ENCODE peak calls at places on chromosomes 1 and 21, in seven cellular contexts. V, P, Y, C, M, L and O are unnamed samples.

GRCh38 chr1:10788592-10789006 is 7.8 kb downstream of the CASZ1 start:
- DNase-seq in M (no peak), P (peak), C (peak), Y (peak), V (no peak), L (peak), O (no peak)

GRCh38 chr21:18741954-18742353 is 338.4 kb upstream of the TMPRSS15 start:
- DNase-seq in Y (no peak), C (no peak), M (no peak), L (no peak), P (no peak), V (no peak), O (no peak)

GRCh38 chr1:165912638-165913037 is 85.2 kb downstream of the UCK2 start:
- DNase-seq in C (no peak), P (no peak), Y (no peak), M (no peak), V (no peak), L (no peak), O (no peak)

GRCh38 chr1:5519366-5520135 is 472.7 kb downstream of the NPHP4 start:
- DNase-seq in Y (no peak), L (no peak), V (no peak), P (no peak), M (no peak), C (no peak), O (no peak)

GRCh38 chr1:168687796-168688195 is 41.2 kb downstream of the DPT start:
- DNase-seq in C (no peak), M (no peak), Y (no peak), L (no peak), P (peak), V (peak), O (no peak)

GRCh38 chr1:54645806-54646676 is 4.5 kb downstream of the MROH7 start:
- DNase-seq in Y (no peak), P (no peak), M (peak), C (peak), L (no peak), V (peak), O (no peak)

GRCh38 chr1:31548518-31548898 is 27.8 kb upstream of the TINAGL1 start:
- DNase-seq in P (no peak), M (no peak), Y (peak), L (peak), C (no peak), V (no peak), O (no peak)

GRCh38 chr21:15028186-15028585 is 36.6 kb downstream of the NRIP1 start:
- DNase-seq in C (no peak), M (no peak), V (no peak), Y (no peak), L (no peak), P (no peak), O (no peak)

GRCh38 chr1:53689736-53690401 is 49.1 kb downstream of the GLIS1 start:
- DNase-seq in Y (peak), P (no peak), L (no peak), M (no peak), C (no peak), V (no peak), O (no peak)

GRCh38 chr1:198423701-198424100 is 116.8 kb downstream of the ATP6V1G3 start:
- DNase-seq in C (no peak), M (no peak), P (peak), L (no peak), Y (no peak), V (no peak), O (no peak)

GRCh38 chr1:171740987-171741871 is 636 bp downstream of the VAMP4 start:
- DNase-seq in L (no peak), P (peak), V (peak), Y (peak), C (peak), M (no peak), O (no peak)

GRCh38 chr1:115090547-115090946 is 1.2 kb upstream of the TSPAN2 start:
- DNase-seq in L (no peak), C (peak), V (no peak), M (no peak), P (peak), Y (peak), O (no peak)

GRCh38 chr1:156838972-156839371 is 19.9 kb downstream of the INSRR start:
- DNase-seq in Y (no peak), M (no peak), L (no peak), P (peak), V (peak), C (no peak), O (no peak)

GRCh38 chr1:174976436-174977107 is 23.2 kb upstream of the CACYBP start:
- DNase-seq in L (no peak), M (no peak), C (no peak), P (peak), Y (peak), V (peak), O (no peak)

GRCh38 chr1:12433323-12434053 is 184.5 kb downstream of the DHRS3 start:
- DNase-seq in Y (peak), C (peak), M (no peak), V (peak), L (no peak), P (peak), O (no peak)

GRCh38 chr1:224357626-224358124 is 996 bp downstream of the CNIH4 start:
- DNase-seq in V (peak), M (no peak), C (no peak), Y (peak), P (no peak), L (no peak), O (no peak)

GRCh38 chr1:246641394-246641793 is 75.1 kb downstream of the CNST start:
- DNase-seq in Y (no peak), P (no peak), C (no peak), M (no peak), V (no peak), L (no peak), O (no peak)

GRCh38 chr21:31460985-31461384 is 116.9 kb upstream of the TIAM1 start:
- DNase-seq in Y (no peak), L (no peak), M (no peak), V (no peak), C (no peak), P (no peak), O (no peak)

GRCh38 chr1:185916866-185917265 is 182.7 kb downstream of the HMCN1 start:
- DNase-seq in Y (peak), M (no peak), C (no peak), V (no peak), P (no peak), L (no peak), O (no peak)

GRCh38 chr1:51768971-51769601 is 109.4 kb downstream of the NRDC start:
- DNase-seq in V (peak), C (no peak), Y (peak), P (peak), M (no peak), L (no peak), O (peak)

GRCh38 chr1:42142894-42143675 is 10.1 kb upstream of the GUCA2B start:
- DNase-seq in Y (peak), L (no peak), C (no peak), P (peak), M (no peak), V (no peak), O (no peak)

GRCh38 chr1:26112407-26112775 is 767 bp downstream of the PDIK1L start:
- DNase-seq in P (no peak), L (no peak), M (no peak), C (no peak), Y (no peak), V (no peak), O (no peak)

GRCh38 chr1:26521669-26522030 is 7.9 kb upstream of the RPS6KA1 start:
- DNase-seq in M (no peak), L (peak), P (no peak), C (no peak), V (no peak), Y (no peak), O (no peak)

GRCh38 chr1:186102559-186103148 is 272.4 kb downstream of the TPR start:
- DNase-seq in L (no peak), Y (peak), C (no peak), M (no peak), P (no peak), V (peak), O (peak)

GRCh38 chr1:224704409-224704735 is 88.3 kb downstream of the CNIH3 start:
- DNase-seq in Y (no peak), P (no peak), V (no peak), L (no peak), C (no peak), M (no peak), O (no peak)

GRCh38 chr1:18950415-18951026 is 6.0 kb downstream of the IFFO2 start:
- DNase-seq in C (peak), Y (no peak), V (peak), M (peak), P (no peak), L (peak), O (no peak)
- H3K4me3 ChIP-seq in C (peak), Y (peak), V (no peak), M (peak), P (no peak), L (no peak), O (peak)

GRCh38 chr1:40763742-40764532 is 19.6 kb upstream of the KCNQ4 start:
- DNase-seq in P (no peak), Y (no peak), C (no peak), L (no peak), M (no peak), V (no peak), O (no peak)

GRCh38 chr1:40762144-40762923 is 21.3 kb upstream of the KCNQ4 start:
- DNase-seq in V (no peak), Y (no peak), P (no peak), M (no peak), C (no peak), L (no peak), O (no peak)

GRCh38 chr1:40766560-40766959 is 17.0 kb upstream of the KCNQ4 start:
- DNase-seq in L (no peak), V (no peak), C (no peak), P (peak), Y (no peak), M (no peak), O (no peak)

GRCh38 chr1:40768146-40768990 is 15.2 kb upstream of the KCNQ4 start:
- DNase-seq in P (no peak), V (no peak), L (no peak), M (no peak), Y (no peak), C (no peak), O (no peak)

DNA sequence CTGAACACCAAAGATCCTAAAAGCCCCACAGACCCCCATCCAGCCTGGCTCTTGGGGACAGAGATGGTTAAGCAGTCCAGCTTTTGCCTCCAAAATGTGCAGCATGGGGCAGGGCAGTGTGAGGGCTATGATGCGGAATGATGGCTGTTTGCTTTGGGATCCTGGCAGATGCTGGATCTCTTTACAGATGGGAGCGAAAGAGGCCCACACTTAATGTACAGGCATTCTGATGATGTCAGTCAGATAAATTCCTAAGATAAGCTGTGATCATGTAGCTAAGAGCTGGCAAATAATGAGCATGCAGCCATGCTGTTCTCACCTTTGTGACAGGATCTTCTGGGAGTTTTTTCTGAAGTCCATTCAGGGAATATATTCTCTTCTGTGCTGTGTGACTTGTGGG is 17.6 kb upstream of the KCNQ4 start:
- DNase-seq in Y (no peak), L (no peak), C (no peak), M (no peak), V (no peak), P (no peak), O (no peak)
- TF ChIP-seq CTCF in Y (no peak), L (no peak), C (no peak), M (no peak), V (no peak), P (no peak), O (no peak)

DNA sequence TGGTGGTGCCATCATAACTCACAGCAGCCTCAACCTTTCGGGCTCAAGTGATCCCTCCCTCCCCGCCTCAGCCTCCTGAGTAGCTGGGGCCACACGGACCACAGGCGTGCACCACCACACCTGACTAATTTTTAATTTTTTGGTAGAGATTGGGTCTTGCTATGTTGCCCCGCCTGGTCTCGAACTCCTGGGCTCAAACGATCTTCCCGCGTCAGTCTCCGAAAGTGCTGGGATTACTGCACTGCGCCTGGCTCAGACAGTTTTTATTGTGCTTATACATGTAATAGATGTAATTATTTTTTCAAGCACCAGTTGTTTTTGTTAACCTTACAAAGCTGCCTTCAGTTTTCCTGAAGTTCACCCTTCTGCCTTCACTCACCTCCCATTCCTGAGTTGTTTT is 38.0 kb upstream of the HMGN1 start:
- DNase-seq in V (no peak), M (no peak), P (no peak), C (no peak), Y (no peak), L (no peak), O (no peak)
- H3K4me3 ChIP-seq in V (no peak), M (peak), P (no peak), C (peak), Y (peak), L (no peak), O (no peak)

DNA sequence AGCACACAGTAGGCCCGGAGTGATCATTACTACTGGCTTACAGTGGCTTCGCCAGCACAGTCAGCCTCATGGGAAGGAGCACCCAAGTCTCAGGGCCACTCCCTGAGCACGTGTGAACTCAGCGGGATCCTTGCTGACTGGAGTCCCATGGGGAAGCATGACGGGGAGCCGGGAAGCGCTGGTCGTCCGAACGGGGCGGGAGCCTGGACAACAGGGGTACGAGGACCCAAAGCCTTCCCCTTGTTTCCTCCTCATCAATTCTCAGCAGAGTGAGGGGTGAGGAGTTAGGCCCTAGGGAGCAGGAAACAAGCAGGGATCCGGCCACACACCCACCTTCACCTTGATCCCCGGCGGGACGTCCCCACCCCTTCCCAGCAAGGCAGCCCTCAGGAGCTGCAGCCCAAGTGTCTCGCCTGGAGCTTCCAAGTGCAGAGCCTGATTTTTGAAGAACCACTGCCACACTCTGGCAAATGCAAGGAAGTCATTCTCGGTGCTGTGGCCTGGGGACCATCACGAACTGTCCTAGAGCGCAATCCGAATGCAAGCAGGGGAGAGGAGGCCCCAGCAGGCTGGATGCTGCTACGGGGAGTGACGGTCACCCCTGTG is 35.5 kb downstream of the TOMM20 start:
- DNase-seq in L (peak), Y (peak), V (peak), M (no peak), C (peak), P (peak), O (no peak)
- TF ChIP-seq CTCF in L (no peak), Y (no peak), V (peak), M (no peak), C (no peak), P (peak), O (peak)